ENCODE peak calls at places on chromosomes 6 and 20, in eight cellular contexts. T, C, M, J, O, X, G and Q are unnamed samples.

GRCh38 chr6:114055319-114055718 is 84.4 kb upstream of the HDAC2 start:
- DNase-seq in T (no peak), C (no peak), O (no peak), J (no peak), G (no peak), M (no peak), X (no peak), Q (no peak)

GRCh38 chr6:15365273-15365687 is 119.4 kb downstream of the JARID2 start:
- DNase-seq in O (no peak), J (peak), X (peak), M (no peak), C (peak), G (peak), T (peak), Q (peak)

GRCh38 chr6:2750832-2751231 is at the start of gene MYLK4:
- DNase-seq in M (no peak), O (no peak), T (no peak), G (no peak), C (no peak), J (no peak), X (no peak), Q (no peak)

GRCh38 chr20:53656653-53657288 is 63.1 kb upstream of the ZNF217 start:
- DNase-seq in G (no peak), M (no peak), J (no peak), C (no peak), T (no peak), O (no peak), X (peak), Q (peak)

GRCh38 chr20:47237715-47238114 is 118.8 kb downstream of the ZMYND8 start:
- DNase-seq in T (no peak), C (no peak), O (no peak), X (no peak), G (no peak), M (no peak), J (no peak), Q (no peak)

GRCh38 chr20:4455301-4455701 is 266.4 kb upstream of the PRND start:
- DNase-seq in C (no peak), O (no peak), M (no peak), G (no peak), T (no peak), X (no peak), J (no peak), Q (no peak)

GRCh38 chr20:59094576-59094975 is 52.0 kb upstream of the PRELID3B start:
- DNase-seq in O (no peak), T (no peak), G (no peak), M (no peak), C (no peak), X (no peak), J (no peak), Q (no peak)

GRCh38 chr6:3616565-3617176 is 134.8 kb downstream of the PXDC1 start:
- DNase-seq in X (no peak), J (no peak), O (no peak), M (no peak), T (peak), G (no peak), C (no peak), Q (no peak)

GRCh38 chr20:43988451-43988850 is 73.8 kb downstream of the TOX2 start:
- DNase-seq in O (no peak), M (no peak), G (no peak), T (no peak), J (no peak), C (no peak), X (no peak), Q (no peak)

GRCh38 chr6:8085053-8085511 is 17.3 kb downstream of the EEF1E1 start:
- DNase-seq in C (no peak), G (no peak), J (peak), T (no peak), O (no peak), X (peak), M (no peak), Q (peak)

GRCh38 chr6:138099832-138100231 is 7.4 kb downstream of the PERP start:
- DNase-seq in J (no peak), C (no peak), T (no peak), O (no peak), G (no peak), X (peak), M (no peak), Q (peak)

GRCh38 chr6:109336221-109336955 is 45.9 kb downstream of the CD164 start:
- DNase-seq in X (no peak), T (no peak), G (no peak), C (no peak), O (no peak), M (no peak), J (peak), Q (no peak)

GRCh38 chr6:110468696-110469095 is 7.7 kb downstream of the SLC22A16 start:
- DNase-seq in O (no peak), M (no peak), J (no peak), C (no peak), X (no peak), G (no peak), T (no peak), Q (no peak)

GRCh38 chr6:16483315-16483875 is 245.0 kb downstream of the GMPR start:
- DNase-seq in G (no peak), M (no peak), C (no peak), O (no peak), J (no peak), T (no peak), X (no peak), Q (no peak)

GRCh38 chr20:18840248-18840645 is 26.7 kb downstream of the SCP2D1 start:
- DNase-seq in C (no peak), J (no peak), X (no peak), G (no peak), M (no peak), T (peak), O (no peak), Q (no peak)

GRCh38 chr6:55950071-55950814 is 74.9 kb upstream of the BMP5 start:
- DNase-seq in G (no peak), C (no peak), O (no peak), M (no peak), X (no peak), T (no peak), J (no peak), Q (no peak)

GRCh38 chr6:36195471-36196048 is 984 bp upstream of the BRPF3 start:
- DNase-seq in C (no peak), J (no peak), O (peak), T (no peak), M (no peak), X (no peak), G (no peak), Q (no peak)

GRCh38 chr6:129364037-129364436 is 345.9 kb downstream of the ARHGAP18 start:
- DNase-seq in J (no peak), G (no peak), M (no peak), X (no peak), O (peak), C (no peak), T (no peak), Q (no peak)

GRCh38 chr6:47252636-47253035 is 57.1 kb downstream of the TNFRSF21 start:
- DNase-seq in T (no peak), G (no peak), M (no peak), J (no peak), C (no peak), X (no peak), O (peak), Q (no peak)
- TF ChIP-seq CTCF in T (no peak), G (no peak), M (no peak), J (no peak), C (no peak), X (no peak), O (peak), Q (no peak)

GRCh38 chr6:147046131-147046530 is 158.1 kb upstream of the STXBP5 start:
- DNase-seq in C (no peak), J (no peak), X (no peak), G (peak), O (no peak), M (no peak), T (no peak), Q (no peak)
- TF ChIP-seq CTCF in C (no peak), J (no peak), X (no peak), G (no peak), O (no peak), M (no peak), T (no peak), Q (no peak)

GRCh38 chr6:95365454-95365853 is 211.9 kb upstream of the MANEA start:
- DNase-seq in C (no peak), J (no peak), M (no peak), O (no peak), G (no peak), X (no peak), T (no peak), Q (no peak)

GRCh38 chr6:95366414-95366813 is 210.9 kb upstream of the MANEA start:
- DNase-seq in G (no peak), O (no peak), M (no peak), C (no peak), X (no peak), T (no peak), J (no peak), Q (no peak)

DNA sequence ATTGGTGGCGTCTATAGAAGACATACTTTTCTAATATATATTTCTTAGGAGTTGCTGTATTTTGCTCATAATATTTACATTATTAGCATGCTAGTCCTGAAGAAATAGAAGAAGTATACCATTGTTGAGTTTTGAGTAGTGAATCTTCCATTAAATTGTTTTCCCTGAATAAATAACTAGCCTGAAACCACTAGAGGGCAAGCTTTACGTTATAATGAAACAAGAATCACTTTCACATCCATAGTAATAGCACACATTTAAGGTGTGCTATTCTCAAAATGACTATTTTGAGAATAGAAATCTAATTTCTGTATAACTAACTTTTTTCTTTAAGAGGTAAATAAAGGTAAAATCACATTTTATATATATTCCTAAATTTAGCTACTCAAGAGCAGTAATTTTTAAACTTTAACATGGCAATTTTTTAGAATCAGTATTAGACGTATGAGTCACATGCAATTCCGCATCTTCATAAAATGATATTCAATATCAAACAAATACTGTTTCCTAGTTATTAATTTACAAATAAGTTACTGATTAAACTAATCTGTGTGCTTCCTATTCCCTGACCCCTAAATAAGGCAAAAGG is 213.2 kb upstream of the MANEA start:
- DNase-seq in T (no peak), O (peak), G (no peak), C (no peak), J (no peak), M (no peak), X (no peak), Q (peak)
- TF ChIP-seq CTCF in T (peak), O (peak), G (peak), C (peak), J (peak), M (peak), X (peak), Q (peak)

GRCh38 chr6:29014729-29015608 is 9.9 kb upstream of the ZNF311 start:
- DNase-seq in M (peak), C (no peak), G (peak), O (no peak), X (no peak), T (no peak), J (no peak), Q (no peak)
- TF ChIP-seq CTCF in M (peak), C (no peak), G (peak), O (no peak), X (no peak), T (no peak), J (no peak), Q (peak)

DNA sequence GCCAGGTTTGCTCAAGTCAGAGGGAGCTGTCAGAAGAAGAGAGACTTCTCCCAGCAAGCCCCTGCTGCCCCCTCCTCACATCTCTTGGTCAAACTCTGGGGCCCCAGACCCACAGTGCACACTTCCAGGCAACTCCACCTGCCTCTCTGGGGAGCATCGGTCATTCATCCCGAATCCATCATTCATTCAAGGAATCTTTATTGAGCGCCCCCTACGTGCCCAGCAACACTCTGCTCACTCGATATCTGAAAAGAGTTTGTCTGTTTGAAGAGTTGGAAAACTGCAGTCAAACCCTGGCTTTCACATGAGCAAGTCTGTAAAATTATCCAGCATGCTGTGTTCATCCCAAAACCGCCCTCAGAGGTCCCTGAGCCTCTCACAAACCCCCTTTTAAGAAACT is 66.2 kb downstream of the PRR18 start:
- DNase-seq in X (no peak), T (no peak), J (no peak), M (no peak), G (no peak), O (no peak), C (no peak), Q (no peak)
- TF ChIP-seq CTCF in X (no peak), T (no peak), J (no peak), M (no peak), G (no peak), O (peak), C (no peak), Q (no peak)

GRCh38 chr20:38612921-38613320 is 11.3 kb downstream of the ARHGAP40 start:
- DNase-seq in M (no peak), T (no peak), G (no peak), J (no peak), C (no peak), O (no peak), X (no peak), Q (no peak)
- TF ChIP-seq CTCF in M (no peak), T (no peak), G (no peak), J (no peak), C (no peak), O (no peak), X (no peak), Q (no peak)

GRCh38 chr20:60715172-60715571 is 536.9 kb upstream of the CDH4 start:
- DNase-seq in M (no peak), X (no peak), C (no peak), T (no peak), J (no peak), G (peak), O (no peak), Q (no peak)

GRCh38 chr20:60718743-60719142 is 533.3 kb upstream of the CDH4 start:
- DNase-seq in C (peak), M (peak), X (no peak), T (no peak), O (no peak), J (no peak), G (peak), Q (no peak)
- TF ChIP-seq CTCF in C (peak), M (peak), X (peak), T (no peak), O (peak), J (no peak), G (peak), Q (peak)

DNA sequence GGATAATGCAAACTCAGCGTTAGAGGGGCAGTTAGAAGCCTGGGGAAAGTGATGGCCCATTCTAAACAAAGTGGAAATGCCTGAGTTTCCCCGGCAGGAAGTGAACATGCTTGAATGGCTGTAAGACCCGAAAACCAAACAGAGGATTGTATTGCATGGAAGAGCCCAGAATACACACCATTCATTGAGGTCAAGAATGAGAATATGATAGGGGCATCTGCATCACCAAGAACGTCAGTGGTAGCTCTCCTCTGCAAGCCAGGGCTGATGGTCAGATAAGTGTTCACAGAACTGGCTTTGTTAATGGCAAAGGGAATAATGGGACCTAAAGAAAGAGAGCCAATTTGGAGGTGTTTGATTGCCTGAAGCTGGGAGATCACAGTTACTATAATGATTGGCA is 663.4 kb downstream of the KHDRBS2 start:
- DNase-seq in M (no peak), C (no peak), J (no peak), X (no peak), T (no peak), G (no peak), O (no peak), Q (no peak)
- TF ChIP-seq CTCF in M (no peak), C (no peak), J (no peak), X (no peak), T (no peak), G (no peak), O (no peak), Q (no peak)

GRCh38 chr6:41272591-41273175 is 13.8 kb downstream of the TREM1 start:
- DNase-seq in M (no peak), T (peak), G (no peak), X (no peak), C (no peak), O (no peak), J (no peak), Q (no peak)
- TF ChIP-seq CTCF in M (no peak), T (no peak), G (no peak), X (no peak), C (no peak), O (no peak), J (no peak), Q (no peak)